ENCODE peak calls at places on chromosomes 12 and 14, in four cellular contexts. M is CD4-positive, CD25-positive, alpha-beta regulatory T cell; P is fibroblast of lung; E is HepG2. J is an unnamed sample. For H3K9me3 and H3K36me3, the result is how much of the 10 kb centered on the place peaks cover.

GRCh38 chr12:23959826-23960225 is 10.4 kb upstream of the SOX5 start:
- DNase-seq in M (no peak), P (no peak), E (no peak), J (no peak)

GRCh38 chr12:19223695-19224094 is 94.2 kb downstream of the PLEKHA5 start:
- DNase-seq in M (no peak), P (peak), E (no peak), J (no peak)

GRCh38 chr14:101444116-101444515 is 117.2 kb upstream of the DIO3 start:
- DNase-seq in M (no peak), P (peak), E (no peak), J (no peak)

GRCh38 chr12:30197392-30198047 is 413.8 kb upstream of the TMTC1 start:
- DNase-seq in M (no peak), P (peak), E (no peak), J (no peak)

GRCh38 chr12:62472472-62472871 is 5.8 kb downstream of the MON2 start:
- DNase-seq in M (no peak), P (no peak), E (no peak), J (no peak)

GRCh38 chr12:84814664-84815245 is 97.8 kb downstream of the SLC6A15 start:
- DNase-seq in M (no peak), P (peak), E (no peak), J (no peak)

GRCh38 chr12:14399871-14400270 is 34.4 kb downstream of the ATF7IP start:
- DNase-seq in M (no peak), P (peak), E (no peak), J (no peak)

GRCh38 chr14:24136684-24137528 is 912 bp downstream of the PSME1 start:
- DNase-seq in M (no peak), P (no peak), E (no peak), J (peak)

GRCh38 chr12:76490763-76491162 is 68.8 kb downstream of the OSBPL8 start:
- DNase-seq in M (no peak), P (no peak), E (no peak), J (no peak)

GRCh38 chr12:49672351-49673181 is 34.6 kb downstream of the FMNL3 start:
- DNase-seq in M (no peak), P (no peak), E (no peak), J (no peak)

GRCh38 chr12:6927999-6928702 is 392 bp downstream of the ATN1 start:
- DNase-seq in M (peak), P (no peak), E (no peak), J (no peak)

GRCh38 chr14:96852823-96853422 is 55.7 kb downstream of the VRK1 start:
- DNase-seq in M (peak), P (peak), E (peak), J (peak)

GRCh38 chr12:38141239-38141638 is 175.3 kb upstream of the ALG10B start:
- DNase-seq in M (no peak), P (no peak), E (no peak), J (no peak)

GRCh38 chr12:38142974-38143373 is 173.6 kb upstream of the ALG10B start:
- DNase-seq in M (no peak), P (no peak), E (peak), J (no peak)

GRCh38 chr12:38139456-38139855 is 177.1 kb upstream of the ALG10B start:
- DNase-seq in M (no peak), P (no peak), E (no peak), J (no peak)

GRCh38 chr12:38144049-38144448 is 172.5 kb upstream of the ALG10B start:
- DNase-seq in M (no peak), P (no peak), E (no peak), J (no peak)

GRCh38 chr12:38141861-38142260 is 174.7 kb upstream of the ALG10B start:
- DNase-seq in M (no peak), P (no peak), E (no peak), J (no peak)
- H3K9me3 ChIP-seq in M (under half), P (under half), E (under half), J (under half)

DNA sequence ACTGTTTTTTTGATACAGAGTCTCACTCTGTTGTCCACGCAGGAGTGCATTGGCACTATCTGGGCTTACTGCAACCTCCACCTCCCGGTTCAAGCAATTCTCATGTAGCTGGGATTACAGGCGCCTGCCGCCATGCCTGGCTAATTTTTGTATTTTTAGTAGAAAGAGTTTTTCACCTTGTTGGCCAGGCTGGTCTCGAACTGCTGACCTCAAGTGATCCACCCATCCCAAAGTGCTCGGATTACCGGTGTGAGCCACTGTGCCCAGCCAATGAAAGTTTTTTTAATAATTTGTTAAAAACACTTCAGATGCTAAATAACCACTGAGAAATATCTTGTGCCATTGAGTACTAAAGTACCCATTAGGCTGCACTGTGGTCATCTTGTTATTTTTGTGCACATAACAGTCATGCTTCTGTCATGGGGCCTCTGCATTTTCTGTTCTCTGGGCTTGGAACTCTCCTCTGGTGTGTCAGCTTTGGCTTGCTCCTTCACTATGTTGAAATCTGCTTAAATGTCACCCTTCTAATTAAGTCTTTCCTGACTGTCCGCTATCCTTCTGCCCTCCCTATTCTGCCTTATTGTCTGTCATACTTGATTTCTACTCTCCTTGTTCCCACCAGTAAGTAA is 105.1 kb downstream of the KTN1 start:
- DNase-seq in M (no peak), P (no peak), E (no peak), J (no peak)
- H3K36me3 ChIP-seq in M (under half), P (under half), E (under half), J (under half)

GRCh38 chr12:48002773-48003218 is 1.5 kb downstream of the COL2A1 start:
- DNase-seq in M (no peak), P (peak), E (no peak), J (no peak)
- H3K4me3 ChIP-seq in M (no peak), P (peak), E (peak), J (no peak)

DNA sequence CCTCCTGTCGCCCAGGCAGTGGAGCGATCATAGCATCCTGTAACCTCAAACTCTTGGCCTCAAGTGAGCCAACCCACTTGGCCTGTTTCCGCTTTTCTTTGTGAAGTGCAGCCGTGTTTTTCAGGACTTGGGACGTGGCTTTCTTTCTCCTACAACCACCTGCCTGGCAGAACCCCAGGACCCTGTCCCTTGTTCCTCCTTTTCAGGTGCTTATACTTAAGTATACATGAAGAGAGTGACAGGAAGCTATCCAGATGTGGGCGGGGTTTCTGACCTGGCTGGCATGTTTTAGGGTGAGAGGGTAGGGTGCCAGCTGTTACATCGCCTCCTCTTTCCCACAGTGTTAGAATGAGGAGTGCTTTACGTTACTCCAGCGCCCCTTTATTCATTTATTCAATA is 684 bp downstream of the ZNF140 start:
- DNase-seq in M (no peak), P (no peak), E (no peak), J (no peak)
- H3K9me3 ChIP-seq in M (half or more), P (under half), E (half or more), J (under half)

GRCh38 chr12:57090924-57091632 is 2.2 kb downstream of the NAB2 start:
- DNase-seq in M (no peak), P (peak), E (no peak), J (no peak)
- H3K36me3 ChIP-seq in M (under half), P (under half), E (under half), J (under half)

GRCh38 chr14:31059152-31059924 is 33.2 kb upstream of the STRN3 start:
- DNase-seq in M (no peak), P (peak), E (peak), J (peak)
- H3K4me3 ChIP-seq in M (no peak), P (no peak), E (no peak), J (no peak)

GRCh38 chr12:5258498-5258897 is 173.4 kb upstream of the NTF3 start:
- DNase-seq in M (no peak), P (peak), E (no peak), J (no peak)
- H3K9me3 ChIP-seq in M (under half), P (under half), E (under half), J (under half)

DNA sequence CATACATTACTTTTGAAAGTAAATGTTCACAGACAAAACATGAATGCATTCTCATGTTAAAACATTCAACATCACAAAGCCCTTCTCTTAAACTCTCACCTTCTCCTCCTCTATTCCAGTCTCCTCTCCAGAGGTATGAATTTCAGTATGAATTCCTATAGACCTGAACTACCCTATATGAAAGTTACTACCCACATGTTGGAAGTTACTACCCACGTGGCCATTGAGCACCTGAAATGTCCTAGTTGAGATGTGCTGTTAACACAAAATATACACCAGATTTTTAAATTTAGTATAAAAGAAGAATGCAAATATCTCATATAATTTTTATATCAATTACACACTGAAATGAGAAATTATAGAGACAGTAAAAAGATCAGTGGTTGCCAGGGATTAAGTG is 60.2 kb downstream of the PAX9 start:
- DNase-seq in M (no peak), P (no peak), E (no peak), J (no peak)
- H3K36me3 ChIP-seq in M (under half), P (under half), E (under half), J (under half)

DNA sequence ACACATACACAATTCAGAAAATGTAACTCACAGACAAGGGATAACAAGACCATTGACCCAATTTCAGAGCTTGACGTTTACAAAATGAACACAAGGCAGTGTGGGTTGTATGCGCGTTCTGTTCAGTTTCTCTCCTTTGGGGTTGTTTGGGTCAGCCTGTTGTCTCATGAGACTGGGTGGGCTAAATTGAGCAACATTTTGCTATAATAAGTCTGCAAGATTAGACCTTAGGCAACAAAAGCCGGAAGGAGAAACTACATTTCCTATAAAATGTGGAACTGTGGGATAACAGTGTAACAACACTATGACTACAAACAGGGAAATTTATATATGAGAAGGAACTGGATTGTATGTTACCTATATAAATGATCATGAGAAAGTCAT is 18.9 kb upstream of the LTA4H start:
- DNase-seq in M (no peak), P (no peak), E (no peak), J (no peak)
- H3K4me3 ChIP-seq in M (no peak), P (no peak), E (no peak), J (no peak)

J was measured in small intestine.